ENCODE peak calls at places on chromosome 2, in five cellular contexts. N is A549, F is HepG2, V is GM12878, D is K562. U is an unnamed sample.

GRCh38 chr2:217816396-217816869 is 186.4 kb downstream of the TNS1 start:
- DNase-seq in N (no peak), F (no peak), V (no peak), D (no peak), U (no peak)

GRCh38 chr2:120237491-120237902 is 14.3 kb upstream of the TMEM185B start:
- DNase-seq in N (peak; percentile 73), F (no peak), V (no peak), D (peak; percentile 57), U (no peak)

GRCh38 chr2:96769816-96770215 is 9.1 kb downstream of the CNNM4 start:
- DNase-seq in N (no peak), F (peak; percentile 35), V (no peak), D (no peak), U (no peak)

GRCh38 chr2:158973511-158973956 is 5.1 kb downstream of the TANC1 start:
- DNase-seq in N (no peak), F (no peak), V (no peak), D (no peak), U (no peak)

GRCh38 chr2:118859157-118859770 is 11.8 kb upstream of the EN1 start:
- DNase-seq in N (no peak), F (no peak), V (no peak), D (no peak), U (peak; percentile 60)

GRCh38 chr2:186486651-186487647 is 889 bp downstream of the ZC3H15 start:
- DNase-seq in N (no peak), F (peak; percentile 27), V (no peak), D (no peak), U (no peak)

GRCh38 chr2:67255933-67256615 is 141.1 kb upstream of the ETAA1 start:
- DNase-seq in N (no peak), F (no peak), V (no peak), D (no peak), U (no peak)

GRCh38 chr2:72527424-72527823 is 298.4 kb downstream of the EXOC6B start:
- DNase-seq in N (no peak), F (no peak), V (no peak), D (no peak), U (no peak)

GRCh38 chr2:113965644-113966043 is 75.8 kb downstream of the ACTR3 start:
- DNase-seq in N (no peak), F (peak; percentile 94), V (no peak), D (peak; percentile 35), U (peak; percentile 72)

GRCh38 chr2:173090291-173090877 is 14.7 kb downstream of the MAP3K20 start:
- DNase-seq in N (no peak), F (no peak), V (no peak), D (peak; percentile 61), U (peak; percentile 37)

GRCh38 chr2:16546128-16546754 is 119.4 kb downstream of the CYRIA start:
- DNase-seq in N (no peak), F (peak; percentile 64), V (no peak), D (peak; percentile 34), U (peak; percentile 90)

GRCh38 chr2:64165696-64166095 is 21.5 kb upstream of the PELI1 start:
- DNase-seq in N (no peak), F (no peak), V (no peak), D (no peak), U (no peak)

GRCh38 chr2:119197125-119197403 is 26.6 kb upstream of the STEAP3 start:
- DNase-seq in N (no peak), F (peak; percentile 27), V (no peak), D (no peak), U (no peak)

GRCh38 chr2:161938335-161938734 is 135.7 kb downstream of the DPP4 start:
- DNase-seq in N (no peak), F (no peak), V (no peak), D (no peak), U (no peak)

GRCh38 chr2:200300650-200301314 is 5.7 kb upstream of the SPATS2L start:
- DNase-seq in N (peak; percentile 15), F (no peak), V (no peak), D (peak; percentile 23), U (no peak)

GRCh38 chr2:11589316-11589940 is 55.6 kb downstream of the GREB1 start:
- DNase-seq in N (no peak), F (no peak), V (no peak), D (no peak), U (peak; percentile 63)

GRCh38 chr2:19838616-19839015 is 63.2 kb downstream of the TTC32 start:
- DNase-seq in N (no peak), F (no peak), V (no peak), D (no peak), U (no peak)

GRCh38 chr2:109189751-109190150 is 60.7 kb downstream of the SH3RF3 start:
- DNase-seq in N (no peak), F (no peak), V (no peak), D (no peak), U (no peak)

GRCh38 chr2:86518498-86518897 is 44.7 kb downstream of the CHMP3 start:
- DNase-seq in N (no peak), F (peak; percentile 39), V (no peak), D (no peak), U (peak; percentile 65)

GRCh38 chr2:120803764-120804335 is 68.2 kb downstream of the GLI2 start:
- DNase-seq in N (no peak), F (no peak), V (no peak), D (no peak), U (no peak)

GRCh38 chr2:100754951-100755350 is 65.0 kb upstream of the NPAS2 start:
- DNase-seq in N (no peak), F (no peak), V (no peak), D (no peak), U (no peak)

GRCh38 chr2:215831296-215831913 is 181.9 kb downstream of the MREG start:
- DNase-seq in N (no peak), F (peak; percentile 71), V (peak; percentile 67), D (peak; percentile 24), U (no peak)

GRCh38 chr2:8515864-8516533 is 165.9 kb upstream of the ID2 start:
- DNase-seq in N (no peak), F (no peak), V (peak; percentile 76), D (no peak), U (no peak)

GRCh38 chr2:24984912-24985311 is 13.2 kb upstream of the DNAJC27 start:
- DNase-seq in N (no peak), F (no peak), V (no peak), D (no peak), U (peak; percentile 22)

GRCh38 chr2:84924173-84925106 is 19.0 kb downstream of the TMSB10 start:
- DNase-seq in N (no peak), F (peak; percentile 95), V (peak; percentile 87), D (peak; percentile 36), U (peak; percentile 78)

GRCh38 chr2:150095361-150095760 is 392.1 kb downstream of the RND3 start:
- DNase-seq in N (no peak), F (no peak), V (no peak), D (no peak), U (no peak)

GRCh38 chr2:233901367-233901766 is 15.8 kb upstream of the TRPM8 start:
- DNase-seq in N (no peak), F (no peak), V (no peak), D (no peak), U (no peak)
- TF ChIP-seq JUNB in N (no peak), F (no peak), V (no peak), D (no peak), U (no peak)

GRCh38 chr2:189217546-189217945 is 38.0 kb upstream of the COL5A2 start:
- DNase-seq in N (no peak), F (no peak), V (no peak), D (no peak), U (peak; percentile 97)
- TF ChIP-seq JUNB in N (no peak), F (no peak), V (no peak), D (no peak), U (no peak)

GRCh38 chr2:32752952-32753351 is 125.1 kb downstream of the TTC27 start:
- DNase-seq in N (no peak), F (no peak), V (no peak), D (no peak), U (no peak)
- TF ChIP-seq JUNB in N (no peak), F (no peak), V (no peak), D (no peak), U (no peak)

GRCh38 chr2:55604027-55604565 is 13.3 kb downstream of the PPP4R3B start:
- DNase-seq in N (no peak), F (no peak), V (no peak), D (no peak), U (no peak)

GRCh38 chr2:55601849-55602248 is 15.6 kb downstream of the PPP4R3B start:
- DNase-seq in N (no peak), F (no peak), V (no peak), D (no peak), U (no peak)

GRCh38 chr2:55595536-55595935 is 21.9 kb downstream of the PPP4R3B start:
- DNase-seq in N (no peak), F (no peak), V (no peak), D (no peak), U (no peak)

GRCh38 chr2:55598056-55598795 is 19.2 kb downstream of the PPP4R3B start:
- DNase-seq in N (no peak), F (no peak), V (no peak), D (no peak), U (no peak)
- TF ChIP-seq JUNB in N (no peak), F (no peak), V (no peak), D (no peak), U (no peak)

DNA sequence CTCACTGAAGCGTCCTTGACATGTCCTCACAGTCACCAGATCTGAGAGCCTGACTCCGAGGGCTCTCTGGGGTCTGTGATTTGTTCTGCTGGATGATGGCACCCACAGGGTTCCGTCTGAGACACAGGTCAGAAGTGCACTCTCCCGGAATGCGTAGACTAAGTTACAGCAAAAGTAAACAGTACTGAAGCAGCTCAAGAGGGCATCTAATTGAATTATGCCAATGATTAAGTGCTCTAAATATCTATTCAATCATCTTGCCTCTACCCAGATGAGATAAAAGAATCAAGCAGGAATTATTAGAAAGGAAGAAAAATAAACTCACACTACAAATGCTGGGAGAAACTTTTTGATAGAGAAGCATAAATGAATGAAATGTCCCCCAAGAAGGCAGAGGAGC is 544.1 kb downstream of the SOX11 start:
- DNase-seq in N (no peak), F (no peak), V (no peak), D (no peak), U (no peak)
- TF ChIP-seq JUNB in N (no peak), F (no peak), V (no peak), D (no peak), U (no peak)

DNA sequence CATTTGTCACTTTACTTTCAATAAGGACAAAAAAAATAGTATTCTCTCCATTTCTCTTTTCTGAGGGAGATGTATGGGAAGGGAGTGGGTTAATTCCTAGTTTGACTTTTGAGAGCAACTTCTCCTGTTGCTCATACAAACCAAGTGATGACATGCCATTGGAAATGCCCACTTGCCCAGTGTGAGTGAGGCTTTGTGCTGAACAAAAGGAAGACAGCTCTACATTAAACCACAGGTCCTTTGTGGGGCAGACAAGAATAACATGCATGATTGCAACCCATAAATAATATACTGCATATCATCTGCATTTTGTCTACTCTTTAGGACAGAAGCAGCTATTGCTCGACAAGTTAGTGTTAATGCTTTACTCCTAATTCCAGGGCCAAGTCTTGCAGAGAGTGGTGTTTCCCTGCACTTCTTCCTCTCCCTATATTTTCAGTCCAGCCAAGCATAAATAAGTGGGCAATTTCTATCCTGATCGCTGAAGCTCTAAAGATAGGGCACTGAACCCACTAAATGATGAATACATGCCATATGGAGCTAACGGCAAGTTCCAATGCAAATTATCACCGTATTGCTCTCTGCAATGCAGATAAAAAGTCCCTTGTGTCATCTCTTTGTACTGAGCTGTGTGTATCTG is 19.4 kb upstream of the EHBP1 start:
- DNase-seq in N (no peak), F (no peak), V (no peak), D (no peak), U (no peak)
- TF ChIP-seq JUNB in N (no peak), F (no peak), V (no peak), D (no peak), U (no peak)